ENCODE peak calls at places on chromosomes 6 and 20, in four cellular contexts. K is SK-N-SH, E is K562, N is GM12878. S is an unnamed sample.

GRCh38 chr6:105373481-105373880 is 29.4 kb downstream of the PREP start:
- DNase-seq in K (no peak), E (no peak), N (no peak), S (no peak)

GRCh38 chr6:155224618-155225017 is 39.2 kb upstream of the CLDN20 start:
- DNase-seq in K (no peak), E (no peak), N (no peak), S (no peak)

GRCh38 chr20:32481311-32482103 is 103.6 kb downstream of the NOL4L start:
- DNase-seq in N (no peak), K (peak; percentile 30), E (no peak), S (no peak)

GRCh38 chr6:145015739-145016558 is 719.4 kb downstream of the EPM2A start:
- DNase-seq in K (no peak), N (peak; percentile 11), E (peak; percentile 9), S (no peak)

GRCh38 chr20:58991720-58992119 is 10.7 kb downstream of the NELFCD start:
- DNase-seq in N (no peak), K (no peak), E (no peak), S (peak; percentile 89)

GRCh38 chr20:13904766-13905165 is 85.6 kb downstream of the SEL1L2 start:
- DNase-seq in E (no peak), K (no peak), N (no peak), S (no peak)

GRCh38 chr20:59013031-59013951 is 5.9 kb upstream of the TUBB1 start:
- DNase-seq in K (no peak), E (no peak), N (no peak), S (no peak)

GRCh38 chr20:8331740-8332412 is 199.8 kb downstream of the PLCB1 start:
- DNase-seq in N (no peak), E (no peak), K (no peak), S (peak; percentile 86)

GRCh38 chr20:39152126-39152525 is 190.0 kb downstream of the DHX35 start:
- DNase-seq in K (no peak), N (no peak), E (no peak), S (peak; percentile 89)

GRCh38 chr6:46221221-46221793 is 50.5 kb upstream of the ENPP5 start:
- DNase-seq in N (peak; percentile 48), K (no peak), E (peak; percentile 38), S (peak; percentile 26)

GRCh38 chr6:35161776-35162607 is 20.9 kb upstream of the TCP11 start:
- DNase-seq in N (no peak), E (no peak), K (peak; percentile 34), S (peak; percentile 75)

GRCh38 chr20:62651285-62652021 is 9.2 kb downstream of the SLCO4A1 start:
- DNase-seq in N (peak; percentile 84), K (peak; percentile 92), E (peak; percentile 64), S (no peak)

GRCh38 chr6:75437451-75438185 is 56.0 kb downstream of the FILIP1 start:
- DNase-seq in N (no peak), K (no peak), E (no peak), S (no peak)

DNA sequence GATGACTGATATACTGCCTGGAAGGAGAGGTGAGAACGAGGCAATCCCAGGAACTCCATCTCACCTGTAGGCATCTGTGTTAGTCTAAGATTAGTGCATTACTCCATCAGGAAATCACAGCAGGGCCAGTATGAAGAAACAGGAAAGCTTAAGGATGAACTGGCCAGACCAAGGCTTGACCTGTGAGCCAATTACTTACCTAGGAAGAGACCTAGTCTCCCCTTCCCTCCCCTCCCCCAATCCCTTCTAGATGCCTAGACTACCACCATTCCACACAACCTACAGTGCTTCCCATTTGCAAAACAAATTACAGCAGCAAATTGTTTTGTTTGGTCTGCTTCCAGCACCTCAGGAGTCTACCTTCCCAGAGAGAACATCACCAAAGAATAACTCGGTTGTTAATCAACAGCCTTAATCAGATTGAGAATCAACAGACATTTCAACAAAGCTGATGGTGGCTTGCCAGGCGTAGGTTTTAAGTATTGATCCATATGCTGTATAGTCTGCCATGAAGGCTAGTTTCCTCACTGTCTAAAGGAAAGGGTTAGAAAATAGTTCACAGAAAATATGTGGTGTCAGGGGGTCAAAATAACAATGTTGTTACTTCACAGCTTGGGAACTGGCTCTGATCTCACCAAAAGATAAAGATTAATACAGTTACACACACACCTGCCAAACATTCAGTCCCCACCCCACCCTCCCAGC is 10.1 kb downstream of the PKHD1 start:
- DNase-seq in N (no peak), K (peak; percentile 3), E (no peak), S (no peak)
- TF ChIP-seq MXI1 in N (no peak), K (no peak), E (no peak), S (no peak)

GRCh38 chr6:169981051-169981450 is 229.6 kb downstream of the ERMARD start:
- DNase-seq in K (no peak), E (no peak), N (no peak), S (no peak)
- TF ChIP-seq NFIC in K (no peak), E (no peak), N (no peak), S (no peak)

GRCh38 chr20:49319204-49319809 is 41.5 kb upstream of the ZNFX1 start:
- DNase-seq in K (no peak), E (peak; percentile 71), N (no peak), S (no peak)

GRCh38 chr20:49316704-49317103 is 38.8 kb upstream of the ZNFX1 start:
- DNase-seq in E (no peak), N (no peak), K (no peak), S (no peak)

GRCh38 chr20:49320460-49320859 is 42.6 kb upstream of the ZNFX1 start:
- DNase-seq in E (peak; percentile 41), K (peak; percentile 55), N (no peak), S (peak; percentile 47)

GRCh38 chr20:49318091-49318429 is 40.2 kb upstream of the ZNFX1 start:
- DNase-seq in E (no peak), K (no peak), N (no peak), S (no peak)

DNA sequence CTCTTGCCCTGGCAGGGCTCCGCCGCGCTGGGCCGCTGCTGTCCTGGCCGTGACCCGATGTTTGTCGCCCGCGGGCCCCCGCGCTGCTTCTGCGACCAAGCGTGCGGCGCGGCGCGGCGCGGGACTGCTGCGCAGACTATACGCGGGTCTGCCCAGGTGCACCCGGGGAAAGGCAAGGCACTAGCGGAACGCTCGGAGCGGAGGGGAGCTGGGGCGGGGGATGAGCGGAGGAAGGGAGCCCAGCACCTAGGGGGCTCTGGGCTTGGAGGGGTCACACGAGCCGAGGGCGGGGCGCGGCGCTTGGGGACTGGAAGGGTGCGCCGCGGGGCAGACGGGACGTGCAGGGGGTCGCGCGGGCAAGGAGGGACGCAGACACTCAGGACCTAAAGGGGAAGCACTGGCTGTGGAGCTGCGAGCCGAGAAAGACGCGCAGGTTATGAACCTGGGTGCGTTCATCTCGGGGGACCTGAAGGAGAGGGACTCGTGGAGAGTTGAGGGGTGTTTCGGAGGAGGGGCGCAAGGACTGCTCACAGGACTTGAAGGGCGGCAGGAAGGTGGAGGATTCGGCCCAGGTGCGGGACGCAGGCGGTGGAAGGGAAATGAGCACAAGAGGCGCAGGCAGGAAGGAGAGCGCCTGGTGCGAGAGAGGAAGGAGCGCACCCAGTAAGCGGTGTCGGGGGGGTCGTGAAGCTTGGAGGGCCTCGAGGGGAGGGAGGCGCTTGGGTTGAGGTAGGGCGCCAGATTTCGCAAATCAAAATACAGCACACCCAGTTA is 40.8 kb upstream of the ZNFX1 start:
- DNase-seq in E (no peak), N (no peak), K (peak; percentile 67), S (no peak)
- TF ChIP-seq MXI1 in E (no peak), N (no peak), K (no peak), S (no peak)

GRCh38 chr6:138018297-138018696 is 88.9 kb downstream of the PERP start:
- DNase-seq in N (no peak), K (no peak), E (no peak), S (peak; percentile 20)

GRCh38 chr6:138013949-138014348 is 93.3 kb downstream of the PERP start:
- DNase-seq in N (no peak), E (no peak), K (no peak), S (no peak)

GRCh38 chr6:138012682-138013081 is 94.5 kb downstream of the PERP start:
- DNase-seq in N (no peak), K (no peak), E (no peak), S (no peak)

GRCh38 chr6:138011413-138011812 is 95.8 kb downstream of the PERP start:
- DNase-seq in N (no peak), E (no peak), K (no peak), S (no peak)

GRCh38 chr6:138017156-138017757 is 90.0 kb downstream of the PERP start:
- DNase-seq in E (no peak), N (no peak), K (no peak), S (no peak)
- TF ChIP-seq NFIC in E (no peak), N (no peak), K (no peak), S (no peak)

GRCh38 chr6:90536516-90536915 is 50.4 kb downstream of the MAP3K7 start:
- DNase-seq in N (no peak), K (no peak), E (no peak), S (no peak)

GRCh38 chr6:90538651-90539050 is 48.2 kb downstream of the MAP3K7 start:
- DNase-seq in K (no peak), E (peak; percentile 23), N (no peak), S (no peak)

GRCh38 chr6:90537027-90537426 is 49.8 kb downstream of the MAP3K7 start:
- DNase-seq in E (no peak), N (no peak), K (no peak), S (no peak)

GRCh38 chr6:90541221-90541620 is 45.7 kb downstream of the MAP3K7 start:
- DNase-seq in N (no peak), K (no peak), E (no peak), S (no peak)

GRCh38 chr6:90537723-90538407 is 49.0 kb downstream of the MAP3K7 start:
- DNase-seq in K (no peak), E (peak; percentile 23), N (peak; percentile 1), S (no peak)
- TF ChIP-seq MXI1 in K (no peak), E (no peak), N (no peak), S (no peak)

GRCh38 chr20:49534314-49534713 is 33.6 kb downstream of the PTGIS start:
- DNase-seq in N (peak; percentile 19), K (peak; percentile 79), E (peak; percentile 67), S (peak; percentile 63)
- TF ChIP-seq NFIC in N (no peak), K (no peak), E (no peak), S (no peak)

S was measured in HepG2.